ENCODE peak calls at places on chromosomes 11 and 22, in five cellular contexts. V is skeletal muscle cell, D is IMR-90, J is neuronal stem cell, O is BJ. B is an unnamed sample.

GRCh38 chr11:25566298-25567200 is 765.4 kb upstream of the ANO3 start:
- DNase-seq in V (no peak), D (no peak), J (no peak), O (no peak), B (peak; percentile 17)

GRCh38 chr11:80872116-80872728 is 1431.4 kb upstream of the TENM4 start:
- DNase-seq in V (no peak), D (no peak), J (no peak), O (no peak), B (no peak)

GRCh38 chr11:36376315-36376887 is 80.3 kb downstream of the PRR5L start:
- DNase-seq in V (no peak), D (peak; percentile 18), J (peak; percentile 42), O (no peak), B (peak; percentile 21)

GRCh38 chr11:103525069-103525468 is 415.8 kb downstream of the DYNC2H1 start:
- DNase-seq in V (peak; percentile 64), D (peak; percentile 65), J (no peak), O (peak; percentile 19), B (no peak)

GRCh38 chr11:73072935-73073481 is 69.1 kb downstream of the FCHSD2 start:
- DNase-seq in V (peak; percentile 3), D (peak; percentile 12), J (no peak), O (peak; percentile 4), B (peak; percentile 22)

GRCh38 chr22:31938258-31938657 is 6.1 kb upstream of the YWHAH start:
- DNase-seq in V (no peak), D (no peak), J (no peak), O (no peak), B (no peak)

GRCh38 chr11:85991514-85991913 is 77.4 kb downstream of the PICALM start:
- DNase-seq in V (no peak), D (no peak), J (no peak), O (no peak), B (no peak)

GRCh38 chr11:8584511-8584910 is 9.5 kb downstream of the STK33 start:
- DNase-seq in V (no peak), D (no peak), J (no peak), O (no peak), B (no peak)

GRCh38 chr11:117673561-117673960 is 123.5 kb downstream of the DSCAML1 start:
- DNase-seq in V (no peak), D (no peak), J (no peak), O (no peak), B (no peak)

GRCh38 chr11:15967166-15967565 is 389.2 kb downstream of the SOX6 start:
- DNase-seq in V (no peak), D (no peak), J (no peak), O (no peak), B (no peak)

GRCh38 chr11:75768909-75769771 is 562 bp downstream of the DGAT2 start:
- DNase-seq in V (no peak), D (no peak), J (no peak), O (no peak), B (no peak)

GRCh38 chr22:22921575-22921974 is 34.0 kb downstream of the IGLL5 start:
- DNase-seq in V (no peak), D (no peak), J (no peak), O (no peak), B (no peak)

GRCh38 chr22:44685384-44686056 is 16.5 kb upstream of the PRR5 start:
- DNase-seq in V (no peak), D (peak; percentile 51), J (no peak), O (peak; percentile 29), B (no peak)

GRCh38 chr11:87359401-87359800 is 321.7 kb downstream of the TMEM135 start:
- DNase-seq in V (no peak), D (no peak), J (no peak), O (no peak), B (no peak)

GRCh38 chr11:914747-915493 is 4.3 kb upstream of the CHID1 start:
- DNase-seq in V (no peak), D (no peak), J (no peak), O (no peak), B (peak; percentile 61)

GRCh38 chr22:30574095-30574981 is at the start of gene GAL3ST1:
- DNase-seq in V (no peak), D (no peak), J (peak; percentile 45), O (no peak), B (no peak)

GRCh38 chr22:30572840-30573593 is 1.4 kb downstream of the GAL3ST1 start:
- DNase-seq in V (no peak), D (no peak), J (no peak), O (no peak), B (no peak)

GRCh38 chr22:30575859-30576258 is 1.4 kb upstream of the GAL3ST1 start:
- DNase-seq in V (no peak), D (no peak), J (no peak), O (no peak), B (no peak)

GRCh38 chr22:30573594-30574094 is 821 bp downstream of the GAL3ST1 start:
- DNase-seq in V (no peak), D (no peak), J (no peak), O (no peak), B (no peak)

DNA sequence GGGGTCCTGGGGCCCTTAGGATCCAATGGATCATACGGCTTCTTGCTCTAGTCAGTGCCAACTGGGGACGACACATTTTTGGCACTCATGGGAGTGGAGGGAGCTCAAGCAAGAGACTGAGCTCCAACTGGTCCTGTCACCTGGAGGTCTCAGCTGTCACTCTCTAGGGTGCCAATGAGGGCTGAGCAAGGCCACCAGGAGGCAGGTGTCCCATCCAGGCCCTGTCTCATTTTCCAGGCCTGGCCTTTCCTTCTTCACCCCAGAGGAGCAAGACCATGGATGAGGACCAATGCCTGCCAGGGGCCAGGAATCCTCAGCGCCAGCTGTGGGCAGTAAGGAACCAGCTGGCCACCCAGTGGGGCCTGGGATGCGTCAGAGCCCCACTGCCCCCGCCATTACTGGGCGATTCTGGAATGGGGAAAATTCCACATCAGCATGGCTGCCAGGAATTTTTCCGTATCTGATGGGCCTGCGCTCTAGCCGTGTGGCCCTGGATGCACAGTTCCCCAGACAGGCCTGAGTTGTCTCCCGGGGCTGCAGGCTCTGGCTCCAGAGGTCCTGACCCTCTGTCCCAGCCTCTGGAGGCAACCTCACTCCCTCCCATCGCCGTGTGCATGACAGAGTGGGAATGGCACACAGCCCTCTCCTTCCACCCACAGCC is 676 bp upstream of the GAL3ST1 start:
- DNase-seq in V (peak; percentile 14), D (peak; percentile 70), J (no peak), O (no peak), B (peak; percentile 68)
- H3K4me3 ChIP-seq in V (no peak overlapping the region), D (no peak overlapping the region), J (no peak overlapping the region), O (no peak overlapping the region), B (peak overlapping the region; percentile 31)

GRCh38 chr22:37904572-37905533 is 1.2 kb upstream of the MICALL1 start:
- DNase-seq in V (peak; percentile 98), D (peak; percentile 99), J (no peak), O (peak; percentile 93), B (no peak)
- H3K4me3 ChIP-seq in V (peak overlapping the region; percentile 51), D (peak overlapping the region; percentile 97), J (no peak overlapping the region), O (peak overlapping the region; percentile 41), B (no peak overlapping the region)

DNA sequence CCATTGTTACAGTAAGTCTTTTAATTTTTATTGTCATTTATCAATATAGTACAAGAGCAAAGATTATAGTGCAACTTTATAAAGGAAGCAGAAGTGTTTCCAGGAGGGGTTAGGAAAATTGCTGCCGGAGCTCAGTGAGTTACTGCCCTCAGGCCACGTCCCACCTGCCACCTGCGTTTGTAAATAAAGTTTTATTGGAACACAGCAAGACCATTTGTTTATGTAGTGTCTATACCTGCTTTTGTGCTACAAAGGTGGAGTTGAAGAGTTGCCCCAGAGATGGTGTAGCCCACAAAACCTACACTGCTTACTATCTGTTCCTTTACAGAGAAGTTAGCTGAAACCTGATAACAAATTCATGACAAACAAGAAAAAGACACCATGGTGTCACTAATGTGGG is 437.8 kb upstream of the B3GAT1 start:
- DNase-seq in V (no peak), D (no peak), J (no peak), O (no peak), B (no peak)
- H3K4me3 ChIP-seq in V (no peak overlapping the region), D (no peak overlapping the region), J (no peak overlapping the region), O (no peak overlapping the region), B (no peak overlapping the region)

DNA sequence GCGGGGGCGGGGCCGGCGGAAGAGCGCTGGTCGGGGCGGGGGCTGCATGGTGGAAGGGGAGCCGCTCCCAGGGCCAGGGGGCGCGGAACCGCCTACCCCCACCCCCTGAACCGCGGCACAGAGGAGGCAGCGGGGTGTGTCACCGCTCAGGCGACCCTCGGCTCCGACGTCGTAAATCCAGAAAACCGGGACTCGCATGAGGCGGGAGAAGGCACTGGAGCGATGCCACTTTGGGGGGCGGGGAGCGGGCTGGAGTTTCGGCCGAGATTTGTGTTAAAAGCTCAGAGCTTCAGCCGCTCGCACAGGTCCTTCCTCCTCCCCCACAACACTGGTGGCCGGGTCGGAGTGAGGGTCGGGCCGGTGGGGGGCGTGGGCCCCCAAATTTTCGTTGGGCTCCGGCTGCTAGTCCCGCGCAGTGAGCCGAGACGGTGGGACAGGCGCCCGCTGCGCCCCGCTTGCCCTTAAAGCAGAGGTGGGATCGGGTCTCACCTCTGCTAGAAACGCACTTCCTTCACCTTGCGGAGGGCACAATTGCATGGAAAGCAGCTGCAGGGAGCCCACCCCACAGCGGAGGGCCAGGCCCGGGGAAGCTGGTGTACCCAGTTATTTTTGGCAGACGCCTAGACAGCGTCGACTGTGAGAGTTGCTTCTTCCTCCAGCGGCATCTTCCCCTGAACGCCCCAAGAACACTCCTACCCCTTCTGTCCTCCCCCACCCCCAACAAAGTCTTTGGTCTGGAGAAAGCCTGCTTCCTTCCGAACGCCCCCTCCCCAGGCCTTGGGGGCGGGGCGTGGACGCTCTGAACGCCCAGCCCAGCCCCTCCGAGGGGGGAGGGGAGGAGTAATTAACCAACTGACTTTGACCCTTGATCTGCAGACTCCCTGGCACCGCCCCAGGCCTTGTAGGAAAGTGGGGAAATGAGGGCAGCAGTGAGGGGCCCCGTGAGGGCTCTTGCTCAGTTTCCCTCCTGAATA is 1.1 kb downstream of the OVOL1 start:
- DNase-seq in V (no peak), D (no peak), J (no peak), O (no peak), B (peak; percentile 42)
- H3K4me3 ChIP-seq in V (no peak overlapping the region), D (no peak overlapping the region), J (no peak overlapping the region), O (no peak overlapping the region), B (peak overlapping the region; percentile 41)

GRCh38 chr11:46216765-46217089 is 60.7 kb upstream of the CREB3L1 start:
- DNase-seq in V (no peak), D (no peak), J (no peak), O (no peak), B (no peak)

GRCh38 chr11:46215208-46215931 is 62.1 kb upstream of the CREB3L1 start:
- DNase-seq in V (no peak), D (no peak), J (no peak), O (no peak), B (no peak)

GRCh38 chr11:46212720-46213119 is 64.7 kb upstream of the CREB3L1 start:
- DNase-seq in V (no peak), D (no peak), J (no peak), O (no peak), B (no peak)

GRCh38 chr11:46220313-46220712 is 57.1 kb upstream of the CREB3L1 start:
- DNase-seq in V (no peak), D (no peak), J (no peak), O (no peak), B (no peak)

DNA sequence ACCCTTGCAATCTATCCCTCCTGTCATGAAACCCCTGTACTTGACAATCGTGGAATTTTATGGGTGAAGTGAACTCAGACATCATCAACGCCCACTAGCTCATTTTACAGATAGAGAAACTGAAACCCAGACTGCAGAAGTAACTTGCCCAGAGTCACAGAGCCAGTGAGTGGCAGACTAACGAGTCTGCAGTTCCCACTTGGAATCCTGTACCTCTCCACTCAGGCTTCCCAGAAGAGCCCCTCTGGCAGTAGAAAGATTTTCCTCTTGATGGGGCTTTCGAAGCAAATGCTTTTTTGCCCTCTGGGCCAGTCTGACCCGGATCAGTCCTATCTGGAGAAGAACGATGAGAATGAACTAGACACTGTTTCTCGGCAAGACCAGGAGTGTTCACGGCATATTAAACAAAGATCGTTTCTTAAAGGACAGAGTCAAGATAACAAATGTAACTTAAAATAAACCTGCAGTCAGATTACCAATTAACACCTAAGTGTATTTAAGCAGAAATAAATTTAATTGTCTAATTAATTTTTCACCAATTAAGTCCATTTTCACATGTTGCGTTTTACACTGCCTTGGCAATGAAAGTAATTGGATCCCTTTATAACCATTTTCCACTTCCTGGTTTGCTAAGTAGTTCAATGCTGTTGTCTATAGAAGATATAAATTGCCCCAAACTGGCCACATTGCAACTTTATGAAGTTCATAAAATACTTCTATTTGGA is 61.3 kb upstream of the CREB3L1 start:
- DNase-seq in V (no peak), D (peak; percentile 33), J (no peak), O (no peak), B (no peak)
- H3K4me3 ChIP-seq in V (peak overlapping the region; percentile 20), D (peak overlapping the region; percentile 39), J (no peak overlapping the region), O (peak overlapping the region; percentile 1), B (no peak overlapping the region)

B was measured in testis.